ENCODE peak calls at places on chromosomes 16 and 17, in five cellular contexts. One of them, this sample, is unnamed.

GRCh38 chr16:3135120-3135715 is 389 bp downstream of the ZNF213 start:
- DNase-seq in stromal cell of bone marrow: no peak
- DNase-seq in NCI-H1092 treated with DMSO at 0.1 percent for 48 hours: no peak
- DNase-seq in T follicular helper cell: no peak
- DNase-seq in Daoy: no peak
- DNase-seq in this sample: no peak

GRCh38 chr17:49548051-49548505 is 27.6 kb upstream of the NXPH3 start:
- DNase-seq in stromal cell of bone marrow: no peak
- DNase-seq in NCI-H1092 treated with DMSO at 0.1 percent for 48 hours: no peak
- DNase-seq in T follicular helper cell: no peak
- DNase-seq in Daoy: no peak
- DNase-seq in this sample: no peak

GRCh38 chr17:65987988-65988387 is 203.9 kb downstream of the CEP112 start:
- DNase-seq in stromal cell of bone marrow: peak; percentile 2
- DNase-seq in NCI-H1092 treated with DMSO at 0.1 percent for 48 hours: peak; percentile 0
- DNase-seq in T follicular helper cell: no peak
- DNase-seq in Daoy: peak; percentile 35
- DNase-seq in this sample: peak; percentile 57

GRCh38 chr16:58515871-58516767 is 802 bp downstream of the SETD6 start:
- DNase-seq in stromal cell of bone marrow: no peak
- DNase-seq in NCI-H1092 treated with DMSO at 0.1 percent for 48 hours: no peak
- DNase-seq in T follicular helper cell: peak; percentile 25
- DNase-seq in Daoy: peak; percentile 36
- DNase-seq in this sample: peak; percentile 51

GRCh38 chr17:82630212-82630611 is 18.0 kb downstream of the WDR45B start:
- DNase-seq in stromal cell of bone marrow: no peak
- DNase-seq in NCI-H1092 treated with DMSO at 0.1 percent for 48 hours: no peak
- DNase-seq in T follicular helper cell: no peak
- DNase-seq in Daoy: no peak
- DNase-seq in this sample: no peak

GRCh38 chr16:14522617-14523135 is 107.4 kb downstream of the PARN start:
- DNase-seq in stromal cell of bone marrow: no peak
- DNase-seq in NCI-H1092 treated with DMSO at 0.1 percent for 48 hours: no peak
- DNase-seq in T follicular helper cell: no peak
- DNase-seq in Daoy: no peak
- DNase-seq in this sample: no peak

GRCh38 chr17:57186231-57187019 is 69.9 kb upstream of the MSI2 start:
- DNase-seq in stromal cell of bone marrow: no peak
- DNase-seq in NCI-H1092 treated with DMSO at 0.1 percent for 48 hours: peak; percentile 50
- DNase-seq in T follicular helper cell: no peak
- DNase-seq in Daoy: no peak
- DNase-seq in this sample: no peak

GRCh38 chr16:48106445-48106844 is 49.3 kb downstream of the ABCC12 start:
- DNase-seq in stromal cell of bone marrow: no peak
- DNase-seq in NCI-H1092 treated with DMSO at 0.1 percent for 48 hours: no peak
- DNase-seq in T follicular helper cell: no peak
- DNase-seq in Daoy: no peak
- DNase-seq in this sample: no peak

GRCh38 chr17:8859029-8859803 is 8.3 kb downstream of the PIK3R6 start:
- DNase-seq in stromal cell of bone marrow: peak; percentile 50
- DNase-seq in NCI-H1092 treated with DMSO at 0.1 percent for 48 hours: no peak
- DNase-seq in T follicular helper cell: no peak
- DNase-seq in Daoy: peak; percentile 61
- DNase-seq in this sample: peak; percentile 47

GRCh38 chr17:6666077-6666521 is 14.5 kb downstream of the C17orf100 start:
- DNase-seq in stromal cell of bone marrow: peak; percentile 65
- DNase-seq in NCI-H1092 treated with DMSO at 0.1 percent for 48 hours: peak; percentile 20
- DNase-seq in T follicular helper cell: no peak
- DNase-seq in Daoy: peak; percentile 84
- DNase-seq in this sample: peak; percentile 86

GRCh38 chr16:589658-590159 is at the start of gene RAB40C:
- DNase-seq in stromal cell of bone marrow: peak; percentile 91
- DNase-seq in NCI-H1092 treated with DMSO at 0.1 percent for 48 hours: peak; percentile 97
- DNase-seq in T follicular helper cell: peak; percentile 99
- DNase-seq in Daoy: peak; percentile 98
- DNase-seq in this sample: peak; percentile 96

GRCh38 chr17:65409381-65409780 is 152.1 kb downstream of the AXIN2 start:
- DNase-seq in stromal cell of bone marrow: no peak
- DNase-seq in NCI-H1092 treated with DMSO at 0.1 percent for 48 hours: no peak
- DNase-seq in T follicular helper cell: no peak
- DNase-seq in Daoy: no peak
- DNase-seq in this sample: no peak

GRCh38 chr16:21599994-21600773 is 807 bp downstream of the METTL9 start:
- DNase-seq in stromal cell of bone marrow: no peak
- DNase-seq in NCI-H1092 treated with DMSO at 0.1 percent for 48 hours: peak; percentile 26
- DNase-seq in T follicular helper cell: peak; percentile 15
- DNase-seq in Daoy: peak; percentile 14
- DNase-seq in this sample: peak; percentile 64

This sample was measured in MCF 10A.